ENCODE peak calls at places on chromosome 15, in four cellular contexts. O is neural progenitor cell, C is aorta, W is cardiac muscle cell. G is an unnamed sample.
A peak's percentile ranks its signal among the peaks of the same experiment; 100 is the strongest.

GRCh38 chr15:81323559-81323943 is 390 bp downstream of the STARD5 start:
- DNase-seq in O (no peak), C (no peak), W (no peak), G (no peak)

GRCh38 chr15:30791239-30791638 is 112.5 kb upstream of the FAN1 start:
- DNase-seq in O (peak; percentile 17), C (no peak), W (no peak), G (no peak)

GRCh38 chr15:23022156-23022555 is 17.2 kb downstream of the TUBGCP5 start:
- DNase-seq in O (no peak), C (no peak), W (no peak), G (no peak)

GRCh38 chr15:61087601-61088000 is 141.5 kb downstream of the RORA start:
- DNase-seq in O (no peak), C (no peak), W (no peak), G (no peak)

GRCh38 chr15:57878573-57878972 is 172.1 kb downstream of the POLR2M start:
- DNase-seq in O (no peak), C (no peak), W (no peak), G (no peak)

GRCh38 chr15:61750271-61751084 is 309.8 kb downstream of the VPS13C start:
- DNase-seq in O (no peak), C (no peak), W (no peak), G (no peak)

GRCh38 chr15:60507596-60508424 is 28.9 kb upstream of the ICE2 start:
- DNase-seq in O (peak; percentile 51), C (no peak), W (peak; percentile 78), G (no peak)

GRCh38 chr15:82999905-83000671 is 11.4 kb downstream of the C15orf40 start:
- DNase-seq in O (peak; percentile 58), C (no peak), W (peak; percentile 83), G (no peak)

GRCh38 chr15:43702174-43702573 is 8.5 kb downstream of the CKMT1A start:
- DNase-seq in O (no peak), C (no peak), W (no peak), G (no peak)

GRCh38 chr15:40087991-40088928 is 20.4 kb downstream of the BMF start:
- DNase-seq in O (no peak), C (peak; percentile 77), W (no peak), G (no peak)

GRCh38 chr15:69031013-69032001 is 16.8 kb downstream of the NOX5 start:
- DNase-seq in O (peak; percentile 82), C (peak; percentile 71), W (peak; percentile 59), G (no peak)

GRCh38 chr15:68526269-68526668 is 52.5 kb upstream of the CORO2B start:
- DNase-seq in O (no peak), C (no peak), W (no peak), G (no peak)

GRCh38 chr15:30990451-30991300 is 752 bp downstream of the MTMR10 start:
- DNase-seq in O (peak; percentile 73), C (peak; percentile 47), W (no peak), G (no peak)

GRCh38 chr15:66503780-66504562 is 684 bp downstream of the RPL4 start:
- DNase-seq in O (no peak), C (no peak), W (no peak), G (no peak)

GRCh38 chr15:64828985-64829384 is 3.5 kb upstream of the PIF1 start:
- DNase-seq in O (no peak), C (no peak), W (no peak), G (no peak)

GRCh38 chr15:45307230-45307924 is 55.3 kb downstream of the SLC28A2 start:
- DNase-seq in O (peak; percentile 5), C (no peak), W (peak; percentile 79), G (no peak)

GRCh38 chr15:88894819-88895767 is at the start of gene HAPLN3:
- DNase-seq in O (peak; percentile 51), C (peak; percentile 79), W (peak; percentile 59), G (no peak)

GRCh38 chr15:29920515-29920914 is 98.2 kb upstream of the TJP1 start:
- DNase-seq in O (no peak), C (no peak), W (no peak), G (no peak)

DNA sequence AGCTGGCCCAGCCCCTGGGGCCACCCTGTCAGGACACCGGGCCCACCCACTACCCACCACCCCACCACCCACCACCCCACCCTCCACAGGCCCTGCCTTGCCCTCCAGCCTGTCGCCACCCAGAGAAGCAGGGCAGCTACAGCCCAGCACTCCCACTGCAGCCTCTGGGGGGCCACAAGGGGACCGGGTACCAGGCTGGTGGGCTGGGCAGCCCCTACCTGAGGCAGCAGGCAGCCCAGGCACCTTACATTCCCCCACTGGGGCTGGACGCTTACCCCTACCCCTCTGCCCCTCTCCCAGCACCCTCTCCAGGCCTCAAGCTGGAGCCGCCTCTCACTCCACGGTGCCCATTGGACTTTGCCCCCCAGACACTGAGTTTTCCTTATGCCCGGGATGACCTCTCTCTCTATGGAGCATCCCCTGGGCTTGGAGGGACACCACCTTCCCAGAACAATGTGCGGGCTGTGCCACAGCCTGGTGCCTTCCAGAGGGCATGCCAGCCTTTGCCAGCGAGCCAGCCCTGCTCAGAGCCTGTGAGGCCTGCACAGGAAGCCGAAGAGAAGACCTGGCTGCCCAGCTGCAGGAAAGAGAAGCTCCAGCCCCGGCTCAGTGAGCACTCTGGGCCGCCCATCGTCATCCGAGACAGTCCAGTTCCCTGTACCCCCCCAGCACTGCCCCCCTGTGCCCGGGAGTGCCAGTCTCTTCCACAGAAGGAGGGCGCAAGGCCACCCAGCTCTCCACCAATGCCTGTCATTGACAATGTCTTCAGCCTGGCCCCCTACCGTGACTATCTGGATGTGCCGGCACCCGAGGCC is 5.3 kb downstream of the C15orf39 start:
- DNase-seq in O (no peak), C (no peak), W (no peak), G (no peak)
- H3K27ac ChIP-seq in O (no peak overlapping the region), C (no peak overlapping the region), W (no peak overlapping the region), G (no peak overlapping the region)

DNA sequence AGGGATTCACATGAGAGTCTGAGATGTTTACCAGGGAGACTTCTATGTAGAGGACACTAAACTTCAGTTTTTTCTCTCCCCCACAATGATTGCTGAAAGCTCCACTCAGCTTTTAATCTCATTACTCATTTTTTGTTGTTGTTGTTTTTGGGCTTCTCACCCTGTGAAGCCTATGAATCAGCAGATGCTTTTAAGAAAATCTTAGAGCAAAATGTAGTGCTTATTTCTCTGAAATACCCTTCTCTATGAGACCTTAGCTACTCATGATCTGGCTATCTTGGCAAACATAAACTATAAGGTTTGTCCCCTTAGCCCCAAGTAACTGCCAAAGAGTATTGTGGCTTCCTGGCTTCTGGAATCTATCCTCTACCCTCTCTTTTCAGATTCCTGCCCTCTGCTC is 537.3 kb downstream of the OCA2 start:
- DNase-seq in O (no peak), C (no peak), W (no peak), G (no peak)
- H3K27ac ChIP-seq in O (no peak overlapping the region), C (no peak overlapping the region), W (no peak overlapping the region), G (no peak overlapping the region)

DNA sequence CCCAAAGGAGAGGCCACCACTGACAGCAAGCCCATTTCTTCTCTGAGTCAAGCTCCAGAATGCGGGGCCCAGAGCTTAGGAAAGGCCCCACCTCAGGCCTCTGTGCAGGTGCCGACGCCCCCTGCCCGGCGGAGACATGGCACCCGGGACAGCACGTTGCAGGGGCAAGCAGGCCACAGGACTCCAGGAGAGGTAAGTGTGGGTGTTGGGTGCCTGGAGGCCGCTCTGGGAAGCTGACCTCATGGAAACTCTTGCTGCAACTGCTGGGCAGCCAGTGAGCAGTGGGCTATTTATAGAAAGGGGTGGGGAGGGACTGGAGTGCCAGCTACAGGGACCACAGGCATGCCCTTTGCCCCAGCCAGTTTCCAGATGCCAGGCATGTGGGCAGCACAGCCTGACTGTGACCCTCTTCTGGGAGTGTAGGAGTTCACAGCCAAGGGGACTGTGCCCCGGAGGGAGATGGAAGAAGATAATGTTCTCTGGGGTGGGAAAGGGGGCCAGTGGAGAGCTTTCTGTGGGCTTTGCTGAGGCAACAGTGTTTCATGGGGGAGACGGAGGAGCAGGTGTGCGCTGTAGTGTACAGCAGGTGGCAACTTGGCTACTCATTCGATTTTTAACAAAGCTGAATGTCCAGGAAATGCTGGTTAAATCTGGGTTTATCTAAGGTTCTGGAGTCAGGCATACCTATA is 23.7 kb downstream of the ALPK3 start:
- DNase-seq in O (no peak), C (peak; percentile 91), W (peak; percentile 82), G (no peak)
- H3K27ac ChIP-seq in O (no peak overlapping the region), C (peak overlapping the region; percentile 98), W (peak overlapping the region; percentile 95), G (no peak overlapping the region)

DNA sequence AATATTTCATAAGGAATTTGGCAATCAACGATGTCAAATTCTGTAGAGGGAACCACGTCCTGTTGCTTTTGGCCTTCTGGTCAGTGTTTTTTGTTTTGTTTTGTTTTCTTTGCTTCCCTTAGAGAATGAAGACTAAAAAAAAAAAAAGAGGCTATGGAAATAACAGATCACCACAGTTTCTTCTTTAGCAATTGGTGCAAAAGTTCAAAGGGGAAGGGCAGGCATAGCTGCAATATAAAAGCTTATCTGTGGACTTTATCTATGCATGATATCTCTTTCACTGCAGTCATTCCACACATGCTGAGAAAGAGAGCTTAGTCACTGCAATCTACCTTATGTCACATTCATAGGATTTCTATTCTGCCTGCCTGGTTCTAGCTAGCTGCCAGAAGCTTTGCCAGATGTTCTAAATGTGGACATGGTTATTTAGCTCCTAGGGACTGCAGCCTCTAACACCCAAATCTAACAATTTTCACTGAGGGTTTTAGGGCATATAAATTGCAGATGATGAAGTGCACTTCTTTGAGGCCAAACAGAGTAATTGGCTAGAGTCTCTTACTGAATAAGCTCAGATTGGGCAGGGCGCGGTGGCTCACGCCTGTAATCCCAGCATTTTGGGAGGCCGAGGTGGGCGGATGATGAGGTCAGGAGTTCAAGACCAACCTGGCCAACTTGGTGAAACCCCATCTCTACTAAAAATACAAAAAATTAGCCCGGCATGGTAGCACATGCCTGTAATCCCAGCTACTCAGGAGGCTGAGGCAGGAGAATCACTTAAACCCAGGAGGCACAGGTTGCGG is 637.2 kb downstream of the NTRK3 start:
- DNase-seq in O (no peak), C (no peak), W (peak; percentile 92), G (no peak)
- H3K27ac ChIP-seq in O (no peak overlapping the region), C (peak overlapping the region; percentile 86), W (no peak overlapping the region), G (no peak overlapping the region)

GRCh38 chr15:63052961-63053698 is 10.6 kb downstream of the TPM1 start:
- DNase-seq in O (peak; percentile 53), C (peak; percentile 64), W (peak; percentile 42), G (no peak)
- H3K27ac ChIP-seq in O (peak overlapping the region; percentile 18), C (peak overlapping the region; percentile 85), W (peak overlapping the region; percentile 100), G (no peak overlapping the region)

GRCh38 chr15:74545061-74545460 is 4.0 kb downstream of the ARID3B start:
- DNase-seq in O (no peak), C (no peak), W (no peak), G (no peak)
- H3K27ac ChIP-seq in O (no peak overlapping the region), C (no peak overlapping the region), W (no peak overlapping the region), G (no peak overlapping the region)

DNA sequence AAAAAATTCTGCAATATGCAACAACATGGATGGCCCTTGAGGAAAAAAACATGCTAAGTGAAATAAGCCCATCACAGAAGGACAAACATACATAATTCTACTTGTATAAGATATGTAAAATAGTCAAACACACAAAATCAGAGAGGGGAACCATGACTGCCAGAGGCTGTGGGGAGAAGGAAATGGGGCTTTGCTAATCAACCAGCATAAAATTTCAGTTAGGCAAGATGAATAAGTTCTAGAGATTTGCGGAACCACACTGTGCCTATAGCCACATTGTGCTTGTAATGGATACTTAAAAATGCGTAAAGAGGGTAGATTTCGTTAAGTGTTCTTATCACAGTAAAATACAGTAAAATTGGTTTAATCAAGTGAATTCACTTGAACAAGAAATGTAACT is 33.7 kb upstream of the SPTBN5 start:
- DNase-seq in O (no peak), C (no peak), W (no peak), G (no peak)
- H3K27ac ChIP-seq in O (no peak overlapping the region), C (no peak overlapping the region), W (no peak overlapping the region), G (no peak overlapping the region)

GRCh38 chr15:41919954-41920538 is 26.2 kb upstream of the SPTBN5 start:
- DNase-seq in O (no peak), C (no peak), W (peak; percentile 69), G (no peak)
- H3K27ac ChIP-seq in O (no peak overlapping the region), C (peak overlapping the region; percentile 70), W (peak overlapping the region; percentile 90), G (no peak overlapping the region)

GRCh38 chr15:41894251-41894790 is 468 bp upstream of the SPTBN5 start:
- DNase-seq in O (no peak), C (no peak), W (no peak), G (no peak)
- H3K27ac ChIP-seq in O (no peak overlapping the region), C (peak overlapping the region; percentile 27), W (no peak overlapping the region), G (no peak overlapping the region)

GRCh38 chr15:36356511-36356910 is 222.9 kb upstream of the CDIN1 start:
- DNase-seq in O (no peak), C (no peak), W (no peak), G (no peak)
- H3K27ac ChIP-seq in O (no peak overlapping the region), C (no peak overlapping the region), W (peak overlapping the region; percentile 49), G (no peak overlapping the region)